ENCODE peak calls at places on chromosomes 16 and 17, in six cellular contexts. U, F, X, D, P and W are unnamed samples.

GRCh38 chr16:72596373-72596772 is 424.4 kb upstream of the PMFBP1 start:
- DNase-seq in F (no peak), X (no peak), U (no peak), P (no peak), D (no peak), W (no peak)

GRCh38 chr16:82379601-82380000 is 209.6 kb upstream of the MPHOSPH6 start:
- DNase-seq in F (no peak), U (no peak), X (no peak), P (no peak), D (no peak), W (no peak)

GRCh38 chr17:75231741-75232464 is 26.4 kb downstream of the NUP85 start:
- DNase-seq in U (no peak), D (no peak), X (no peak), F (no peak), P (no peak), W (no peak)

GRCh38 chr17:17051791-17052461 is 9.7 kb downstream of the MPRIP start:
- DNase-seq in D (no peak), F (no peak), P (peak; percentile 73), U (no peak), X (no peak), W (no peak)

GRCh38 chr16:49527621-49528020 is 154.0 kb downstream of the C16orf78 start:
- DNase-seq in P (no peak), U (no peak), F (no peak), X (no peak), D (no peak), W (no peak)

GRCh38 chr17:61188081-61188480 is 211.6 kb upstream of the TBX2 start:
- DNase-seq in F (no peak), P (no peak), X (no peak), U (no peak), D (no peak), W (no peak)

GRCh38 chr16:56424791-56425438 is 430 bp downstream of the AMFR start:
- DNase-seq in P (peak; percentile 50), F (peak; percentile 27), D (no peak), X (no peak), U (no peak), W (no peak)

GRCh38 chr17:72590882-72591499 is 470.2 kb downstream of the SOX9 start:
- DNase-seq in D (no peak), F (no peak), U (no peak), X (no peak), P (peak; percentile 29), W (no peak)

GRCh38 chr16:66483689-66484452 is 56.8 kb downstream of the BEAN1 start:
- DNase-seq in U (no peak), D (peak; percentile 69), P (peak; percentile 79), F (peak; percentile 59), X (peak; percentile 30), W (no peak)

GRCh38 chr16:1706386-1707192 is 594 bp downstream of the MAPK8IP3 start:
- DNase-seq in U (no peak), D (no peak), P (peak; percentile 73), X (peak; percentile 29), F (peak; percentile 40), W (no peak)

GRCh38 chr16:46961373-46962353 is 11.8 kb downstream of the DNAJA2 start:
- DNase-seq in P (peak; percentile 73), D (no peak), F (peak; percentile 32), X (peak; percentile 16), U (no peak), W (no peak)

GRCh38 chr17:50836826-50837225 is 1.4 kb downstream of the WFIKKN2 start:
- DNase-seq in D (no peak), P (no peak), F (no peak), U (no peak), X (no peak), W (no peak)

GRCh38 chr17:82668631-82669099 is 20.4 kb upstream of the WDR45B start:
- DNase-seq in F (peak; percentile 38), X (peak; percentile 12), P (peak; percentile 90), U (no peak), D (peak; percentile 53), W (no peak)

GRCh38 chr16:17237350-17237944 is 233.3 kb downstream of the XYLT1 start:
- DNase-seq in P (no peak), U (no peak), D (no peak), X (no peak), F (no peak), W (no peak)

GRCh38 chr17:75411328-75412067 is 6.0 kb upstream of the GRB2 start:
- DNase-seq in D (no peak), U (no peak), F (no peak), X (no peak), P (no peak), W (no peak)

GRCh38 chr16:65600629-65601028 is 478.8 kb upstream of the CDH11 start:
- DNase-seq in X (peak; percentile 51), F (peak; percentile 63), U (no peak), D (no peak), P (peak; percentile 25), W (no peak)

GRCh38 chr16:11356573-11357331 is 11.5 kb downstream of the RMI2 start:
- DNase-seq in F (peak; percentile 43), D (peak; percentile 36), P (peak; percentile 77), X (no peak), U (no peak), W (no peak)

GRCh38 chr17:43713494-43714162 is 45.0 kb downstream of the SOST start:
- DNase-seq in P (peak; percentile 71), U (no peak), X (no peak), D (no peak), F (peak; percentile 34), W (no peak)

GRCh38 chr17:44083250-44083849 is 12.8 kb downstream of the G6PC3 start:
- DNase-seq in D (no peak), P (no peak), F (no peak), U (no peak), X (no peak), W (no peak)

GRCh38 chr17:7862692-7863437 is 5.1 kb downstream of the CYB5D1 start:
- DNase-seq in F (peak; percentile 39), P (peak; percentile 64), U (no peak), X (peak; percentile 18), D (no peak), W (no peak)

GRCh38 chr17:62790554-62790953 is 17.6 kb downstream of the MARCHF10 start:
- DNase-seq in D (no peak), F (peak; percentile 94), U (no peak), P (peak; percentile 94), X (peak; percentile 93), W (no peak)

GRCh38 chr17:4802228-4802627 is at the start of gene C17orf114:
- DNase-seq in U (no peak), P (no peak), F (no peak), D (no peak), X (no peak), W (no peak)

GRCh38 chr17:4795168-4795567 is 796 bp upstream of the PSMB6 start:
- DNase-seq in F (no peak), P (no peak), D (no peak), U (no peak), X (no peak), W (no peak)

GRCh38 chr17:4806420-4806769 is 557 bp upstream of the PLD2 start:
- DNase-seq in X (no peak), F (no peak), U (no peak), P (no peak), D (no peak), W (no peak)

GRCh38 chr17:4796550-4796915 is 569 bp downstream of the PSMB6 start:
- DNase-seq in P (peak; percentile 83), D (no peak), X (no peak), U (no peak), F (peak; percentile 47), W (no peak)

DNA sequence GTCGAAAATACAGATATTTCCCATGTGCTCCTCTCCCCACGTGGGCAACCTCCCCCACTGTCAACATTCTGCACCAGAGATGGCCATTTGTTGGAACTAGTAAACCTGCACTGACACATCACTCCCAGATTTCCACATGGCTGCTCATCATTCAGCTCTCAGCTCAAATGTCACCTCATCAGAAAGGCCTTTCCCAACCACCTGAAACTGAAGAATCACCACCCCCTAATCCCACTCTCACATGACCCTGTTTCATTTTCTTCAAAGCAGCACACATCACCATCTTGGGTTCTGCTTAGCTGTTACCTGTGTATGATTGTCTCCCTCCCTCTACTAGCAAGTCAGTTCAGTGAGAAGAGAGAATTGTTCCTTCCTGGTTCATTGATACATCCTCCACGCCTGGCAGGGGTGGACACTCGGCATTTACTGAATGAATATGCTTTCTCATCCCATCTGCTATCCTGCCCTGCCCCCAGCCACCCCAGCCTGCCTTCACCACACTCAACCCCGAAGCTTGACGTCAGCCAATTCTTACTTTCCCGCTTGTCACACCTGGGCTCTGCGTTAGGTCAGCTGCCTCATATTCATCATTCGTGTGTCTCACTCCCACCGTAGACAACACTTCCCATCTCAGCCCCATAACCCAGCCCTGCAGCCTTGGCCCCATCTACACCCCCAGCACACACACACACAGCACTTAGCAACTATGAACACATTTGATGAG is 1.5 kb downstream of the C17orf114 start:
- DNase-seq in X (no peak), P (no peak), U (no peak), D (no peak), F (no peak), W (no peak)
- H3K9ac ChIP-seq in X (no peak overlapping the region), P (no peak overlapping the region), U (no peak overlapping the region), D (no peak overlapping the region), F (no peak overlapping the region), W (no peak overlapping the region)

GRCh38 chr16:19831678-19832077 is 53.0 kb downstream of the GPRC5B start:
- DNase-seq in D (no peak), F (peak; percentile 88), U (no peak), X (peak; percentile 88), P (peak; percentile 90), W (no peak)
- H3K4me3 ChIP-seq in D (no peak overlapping the region), F (no peak overlapping the region), U (no peak overlapping the region), X (no peak overlapping the region), P (no peak overlapping the region), W (no peak overlapping the region)

DNA sequence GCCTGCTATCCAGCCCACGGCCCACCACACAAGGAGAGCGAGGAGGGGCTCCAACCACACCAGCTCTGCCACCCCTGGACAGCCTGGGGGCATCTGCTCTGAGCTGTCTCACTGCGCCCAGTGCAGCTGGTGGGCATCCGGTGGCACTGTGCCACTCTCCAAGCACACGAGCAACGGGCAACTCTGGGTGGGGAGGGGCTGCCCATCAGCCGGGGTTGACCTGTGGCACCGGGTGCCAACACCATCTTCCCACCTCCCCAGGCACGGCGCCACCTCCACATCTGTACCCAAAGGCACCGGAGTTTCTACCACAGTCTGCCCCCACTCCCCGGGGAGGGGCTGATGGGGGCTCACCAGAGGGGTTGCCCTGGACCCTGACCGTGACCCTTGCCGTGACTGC is 241.8 kb downstream of the RBFOX3 start:
- DNase-seq in U (no peak), P (no peak), F (no peak), X (no peak), D (no peak), W (no peak)
- TF ChIP-seq EZH2 in U (no peak), P (no peak), F (no peak), X (no peak), D (no peak), W (no peak)

DNA sequence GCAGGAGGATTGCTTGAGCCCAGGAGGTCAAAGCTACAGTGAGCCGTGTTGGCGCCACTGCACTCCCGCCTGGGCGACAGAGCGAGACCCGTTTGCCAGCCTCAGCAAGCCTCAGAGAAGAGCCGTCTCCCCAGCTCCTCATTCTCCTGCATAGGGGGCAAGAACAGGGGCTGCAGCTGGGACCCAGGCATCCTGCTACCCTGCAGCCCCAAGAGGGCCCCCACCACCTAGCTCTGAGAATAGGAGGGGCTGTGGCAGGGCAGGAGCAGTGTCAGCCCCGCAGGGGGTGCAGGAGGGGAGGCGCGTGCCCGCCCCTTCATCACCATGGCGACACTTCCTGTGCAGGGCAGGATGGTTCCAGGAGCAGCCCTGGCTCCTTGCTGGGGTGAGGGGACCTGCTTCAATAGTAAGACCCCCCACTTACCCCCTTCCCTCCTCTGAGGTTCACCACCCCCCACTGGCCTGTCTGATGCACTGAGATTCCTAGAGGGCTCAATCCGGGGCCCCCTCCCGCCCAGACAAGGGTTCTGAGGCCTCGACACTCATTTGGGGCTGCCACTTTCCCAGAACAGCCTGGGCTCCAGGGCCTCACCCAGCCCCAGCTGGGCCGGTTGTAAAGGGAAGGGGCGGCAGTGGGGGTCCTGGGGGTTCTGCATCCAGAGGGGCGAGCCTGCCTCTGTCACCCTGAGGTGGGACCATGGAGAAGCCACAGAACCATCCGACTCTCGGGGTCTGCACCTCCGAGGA is 20.2 kb downstream of the VASN start:
- DNase-seq in U (no peak), F (no peak), P (peak; percentile 25), X (no peak), D (no peak), W (no peak)
- H3K9ac ChIP-seq in U (no peak overlapping the region), F (no peak overlapping the region), P (peak overlapping the region; percentile 65), X (peak overlapping the region; percentile 61), D (no peak overlapping the region), W (peak overlapping the region; percentile 67)